ENCODE peak calls at places on chromosomes 7 and 10, in four cellular contexts. M is CD8-positive, alpha-beta T cell; Y is suprapubic skin; W is WERI-Rb-1. V is an unnamed sample.

GRCh38 chr7:157418204-157419029 is 81.6 kb downstream of the DNAJB6 start:
- DNase-seq in W (no peak), Y (no peak), M (no peak), V (no peak)

GRCh38 chr7:130392456-130392860 is 12.2 kb downstream of the CPA1 start:
- DNase-seq in M (no peak), Y (no peak), W (no peak), V (peak; percentile 56)

GRCh38 chr10:33132626-33133025 is 174.6 kb upstream of the ITGB1 start:
- DNase-seq in W (peak; percentile 57), M (no peak), Y (no peak), V (no peak)

GRCh38 chr7:103832438-103832837 is 157.0 kb downstream of the RELN start:
- DNase-seq in W (no peak), M (no peak), Y (no peak), V (no peak)

GRCh38 chr10:95308389-95309302 is 17.8 kb upstream of the PDLIM1 start:
- DNase-seq in W (no peak), M (no peak), Y (peak; percentile 87), V (peak; percentile 93)

GRCh38 chr7:111763221-111763791 is 201.0 kb upstream of the IMMP2L start:
- DNase-seq in Y (no peak), M (no peak), W (peak; percentile 75), V (no peak)

GRCh38 chr7:145050415-145050814 is 214.6 kb upstream of the TPK1 start:
- DNase-seq in M (no peak), Y (no peak), W (no peak), V (no peak)

GRCh38 chr10:97327348-97328294 is 6.9 kb downstream of the FRAT2 start:
- DNase-seq in M (no peak), W (no peak), Y (no peak), V (no peak)

GRCh38 chr10:133337079-133337725 is 506 bp upstream of the CALY start:
- DNase-seq in M (no peak), W (no peak), Y (no peak), V (no peak)

GRCh38 chr7:51321961-51322515 is 5.4 kb upstream of the COBL start:
- DNase-seq in Y (no peak), W (no peak), M (no peak), V (peak; percentile 52)

GRCh38 chr7:22607180-22607579 is 107.2 kb upstream of the STEAP1B start:
- DNase-seq in M (no peak), W (no peak), Y (peak; percentile 75), V (no peak)

GRCh38 chr10:75569506-75569905 is 138.1 kb downstream of the LRMDA start:
- DNase-seq in M (no peak), Y (no peak), W (no peak), V (no peak)

GRCh38 chr7:158582089-158582456 is 5.5 kb downstream of the PTPRN2 start:
- DNase-seq in W (no peak), M (no peak), Y (no peak), V (no peak)

GRCh38 chr7:2802504-2803341 is 41.4 kb downstream of the GNA12 start:
- DNase-seq in W (no peak), Y (no peak), M (no peak), V (peak; percentile 65)

GRCh38 chr10:22833353-22833752 is 94.5 kb upstream of the ARMC3 start:
- DNase-seq in Y (no peak), M (no peak), W (no peak), V (no peak)

GRCh38 chr7:158549176-158549833 is 38.3 kb downstream of the PTPRN2 start:
- DNase-seq in M (no peak), Y (no peak), W (peak; percentile 61), V (no peak)

GRCh38 chr7:114853189-114853588 is 68.7 kb upstream of the MDFIC start:
- DNase-seq in Y (no peak), W (no peak), M (no peak), V (no peak)

GRCh38 chr7:142298631-142299030 is 40.8 kb upstream of the PRSS58 start:
- DNase-seq in Y (no peak), W (no peak), M (no peak), V (no peak)

GRCh38 chr7:100583132-100584045 is 2.5 kb downstream of the LRCH4 start:
- DNase-seq in Y (peak; percentile 78), W (no peak), M (peak; percentile 58), V (peak; percentile 68)

GRCh38 chr10:112336556-112337201 is 37.2 kb upstream of the ACSL5 start:
- DNase-seq in Y (no peak), W (no peak), M (no peak), V (no peak)

GRCh38 chr7:80302078-80302477 is 167.4 kb downstream of the GNAI1 start:
- DNase-seq in Y (no peak), M (no peak), W (no peak), V (no peak)

GRCh38 chr10:104824378-104825006 is 183.4 kb downstream of the SORCS3 start:
- DNase-seq in M (peak; percentile 5), W (no peak), Y (no peak), V (no peak)

GRCh38 chr10:3043512-3044368 is 23.6 kb upstream of the PFKP start:
- DNase-seq in Y (no peak), M (peak; percentile 23), W (peak; percentile 74), V (no peak)

GRCh38 chr7:138616085-138616484 is 85.1 kb downstream of the SVOPL start:
- DNase-seq in W (no peak), Y (no peak), M (no peak), V (no peak)

GRCh38 chr7:24401628-24402593 is 117.9 kb downstream of the NPY start:
- DNase-seq in W (no peak), M (no peak), Y (no peak), V (no peak)

GRCh38 chr7:110645616-110646015 is 445.3 kb upstream of the LRRN3 start:
- DNase-seq in M (no peak), W (no peak), Y (no peak), V (no peak)

GRCh38 chr7:23490357-23491131 is 20.3 kb upstream of the IGF2BP3 start:
- DNase-seq in Y (peak; percentile 66), M (peak; percentile 62), W (peak; percentile 46), V (no peak)

GRCh38 chr7:145534301-145534700 is 582.3 kb upstream of the CNTNAP2 start:
- DNase-seq in M (no peak), Y (no peak), W (no peak), V (no peak)

GRCh38 chr7:151307536-151307935 is 34.1 kb upstream of the NUB1 start:
- DNase-seq in Y (no peak), W (no peak), M (no peak), V (peak; percentile 16)

GRCh38 chr10:100501423-100501822 is 18.2 kb downstream of the SEC31B start:
- DNase-seq in M (no peak), W (no peak), Y (no peak), V (no peak)

DNA sequence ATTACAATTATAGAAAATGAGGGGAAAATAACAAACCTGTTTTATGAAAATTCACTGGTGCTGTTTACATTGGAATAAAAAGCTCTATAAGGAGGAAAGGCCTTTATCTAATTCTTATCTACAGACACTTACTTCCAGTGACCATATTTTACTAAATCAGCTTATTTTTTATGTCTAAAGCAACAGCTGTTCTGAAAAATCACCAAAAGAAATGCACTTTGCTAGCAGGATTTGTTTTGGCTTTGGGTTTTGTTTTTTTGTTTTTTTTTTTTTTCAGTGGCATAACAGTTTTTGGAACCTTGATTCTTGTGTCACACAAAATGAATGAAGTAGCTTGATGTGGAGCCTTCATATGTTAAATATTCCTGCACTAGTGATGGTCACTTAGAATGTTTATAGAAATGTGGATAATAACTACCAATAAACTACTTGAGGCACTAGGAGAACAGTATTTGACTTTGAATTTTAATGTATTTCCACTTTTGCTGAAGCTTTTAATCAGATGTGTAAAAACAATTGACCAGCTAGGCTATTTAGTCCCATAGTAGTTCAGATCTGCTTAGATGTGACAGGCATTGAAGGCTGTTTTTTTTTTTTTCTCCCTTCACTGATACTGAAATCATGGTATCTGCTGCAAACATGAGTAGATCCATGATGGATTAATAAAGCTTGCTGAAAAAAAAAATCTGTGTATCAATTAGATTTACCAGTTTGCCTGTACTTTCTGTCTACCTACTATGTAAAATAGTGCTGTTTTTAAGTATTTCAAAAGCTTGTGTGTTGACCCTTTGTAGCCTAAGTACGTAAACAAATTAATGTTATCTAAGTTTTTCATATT is 2.8 kb downstream of the ARL4A start:
- DNase-seq in W (no peak), Y (no peak), M (no peak), V (no peak)
- H3K4me3 ChIP-seq in W (no peak overlapping the region), Y (peak overlapping the region; percentile 83), M (no peak overlapping the region), V (peak overlapping the region; percentile 2)

GRCh38 chr7:155213385-155213784 is 84.3 kb upstream of the INSIG1 start:
- DNase-seq in M (no peak), W (no peak), Y (no peak), V (no peak)

GRCh38 chr7:155213955-155214327 is 83.7 kb upstream of the INSIG1 start:
- DNase-seq in Y (no peak), M (no peak), W (no peak), V (no peak)

GRCh38 chr7:155212301-155213015 is 85.2 kb upstream of the INSIG1 start:
- DNase-seq in M (no peak), W (no peak), Y (no peak), V (no peak)

GRCh38 chr7:155215576-155216325 is 81.9 kb upstream of the INSIG1 start:
- DNase-seq in Y (no peak), W (no peak), M (no peak), V (no peak)

DNA sequence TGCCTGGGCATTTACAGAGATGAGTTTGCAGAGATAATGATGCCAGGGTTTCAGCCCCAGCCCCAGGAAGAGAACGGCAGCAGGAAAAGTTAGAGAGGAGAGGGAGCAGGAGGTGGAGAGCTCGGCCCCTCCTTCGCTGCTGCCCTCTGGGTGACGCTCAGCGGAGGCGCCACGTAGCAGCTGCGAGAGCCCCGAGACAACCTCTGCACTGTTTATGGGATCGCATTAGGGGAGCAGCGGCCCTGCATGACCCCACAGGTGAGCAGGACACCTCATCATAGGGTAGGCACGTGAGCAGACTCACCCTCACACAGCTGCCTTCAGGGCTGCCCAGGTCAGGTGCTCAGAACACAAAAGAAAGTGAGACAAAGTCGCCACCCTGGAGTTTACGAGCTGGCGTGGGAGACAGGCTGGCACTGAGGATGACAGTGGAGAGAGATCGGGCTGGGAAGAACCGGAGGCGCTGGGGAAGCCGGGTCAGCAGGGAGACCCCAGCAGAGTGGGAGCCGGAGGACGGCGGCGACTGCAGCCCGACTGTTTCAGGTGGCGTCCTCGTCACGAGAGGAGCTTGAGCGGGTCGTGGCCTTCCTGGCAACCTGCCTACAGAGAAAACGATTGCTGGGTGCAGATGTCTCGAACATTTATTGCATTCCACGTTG is 83.2 kb upstream of the INSIG1 start:
- DNase-seq in M (no peak), Y (no peak), W (no peak), V (no peak)
- H3K4me3 ChIP-seq in M (no peak overlapping the region), Y (peak overlapping the region; percentile 45), W (no peak overlapping the region), V (no peak overlapping the region)

DNA sequence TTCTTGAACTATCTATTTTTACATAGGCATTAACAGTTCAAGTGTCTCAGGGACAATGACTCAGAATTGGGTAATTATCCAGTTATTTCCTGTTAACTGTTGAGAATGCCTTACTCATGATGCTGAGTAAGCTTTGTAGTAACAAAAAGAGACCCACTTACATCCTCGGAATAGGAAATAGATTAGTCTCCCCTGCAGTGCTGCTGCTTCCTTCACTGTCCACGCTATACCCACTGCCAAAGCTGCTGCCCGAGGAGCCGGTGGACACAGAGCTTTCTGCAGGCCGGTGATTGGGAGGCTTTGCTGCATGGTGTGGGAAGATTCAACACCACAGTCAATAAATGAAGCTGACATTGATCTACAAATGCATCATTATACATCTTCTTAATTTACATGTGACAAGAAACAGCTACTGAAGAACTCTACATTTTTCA is 357.1 kb downstream of the PCLO start:
- DNase-seq in M (no peak), Y (no peak), W (no peak), V (no peak)
- H3K4me3 ChIP-seq in M (no peak overlapping the region), Y (no peak overlapping the region), W (no peak overlapping the region), V (no peak overlapping the region)

DNA sequence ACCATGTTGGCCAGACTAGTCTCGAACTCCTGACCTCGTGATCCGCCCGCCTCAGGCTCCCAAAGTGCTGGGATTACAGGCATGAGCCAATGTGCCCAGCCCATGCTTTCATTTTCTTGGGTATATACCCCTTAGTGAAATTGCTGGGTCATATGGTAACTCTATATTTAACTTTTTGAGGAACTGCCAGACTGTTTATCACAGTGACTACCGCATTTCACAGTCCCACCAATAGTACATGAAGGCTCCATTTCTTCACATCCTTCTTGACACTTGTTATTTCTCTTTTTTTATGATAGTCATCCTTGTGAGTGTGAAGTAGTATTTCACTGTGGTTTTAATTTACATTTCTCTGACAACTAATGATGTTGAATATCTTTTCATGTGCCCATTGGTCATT is 134.0 kb downstream of the SUGCT start:
- DNase-seq in Y (no peak), M (no peak), W (no peak), V (no peak)
- H3K4me3 ChIP-seq in Y (no peak overlapping the region), M (no peak overlapping the region), W (no peak overlapping the region), V (no peak overlapping the region)

V was measured in right atrium auricular region.